ENCODE peak calls at places on chromosomes 12 and 14, in nine cellular contexts. One of them, this sample, is unnamed. For H3K4me1, the result is how much of the 10 kb centered on the place peaks cover.

GRCh38 chr14:90654831-90655276 is 161.4 kb downstream of the TTC7B start:
- DNase-seq in body of pancreas: no peak
- DNase-seq in CD8-positive, alpha-beta T cell: no peak
- DNase-seq in psoas muscle: no peak
- DNase-seq in stomach: no peak
- DNase-seq in A549: no peak
- DNase-seq in IMR-90: peak
- DNase-seq in OCI-LY7: no peak
- DNase-seq in sigmoid colon: no peak
- DNase-seq in this sample: no peak

GRCh38 chr14:64696355-64696844 is 7.8 kb upstream of the PLEKHG3 start:
- DNase-seq in body of pancreas: peak
- DNase-seq in CD8-positive, alpha-beta T cell: no peak
- DNase-seq in psoas muscle: no peak
- DNase-seq in stomach: no peak
- DNase-seq in A549: no peak
- DNase-seq in IMR-90: no peak
- DNase-seq in OCI-LY7: no peak
- DNase-seq in sigmoid colon: no peak
- DNase-seq in this sample: no peak

GRCh38 chr14:85601246-85601645 is 71.3 kb downstream of the FLRT2 start:
- DNase-seq in body of pancreas: no peak
- DNase-seq in CD8-positive, alpha-beta T cell: no peak
- DNase-seq in psoas muscle: no peak
- DNase-seq in stomach: no peak
- DNase-seq in A549: no peak
- DNase-seq in IMR-90: no peak
- DNase-seq in OCI-LY7: no peak
- DNase-seq in sigmoid colon: no peak
- DNase-seq in this sample: no peak

GRCh38 chr14:90518941-90519256 is 122.1 kb downstream of the CALM1 start:
- DNase-seq in body of pancreas: peak
- DNase-seq in CD8-positive, alpha-beta T cell: peak
- DNase-seq in psoas muscle: no peak
- DNase-seq in stomach: peak
- DNase-seq in A549: peak
- DNase-seq in IMR-90: peak
- DNase-seq in OCI-LY7: peak
- DNase-seq in sigmoid colon: no peak
- DNase-seq in this sample: no peak

GRCh38 chr12:111180830-111181726 is 187.8 kb downstream of the PHETA1 start:
- DNase-seq in body of pancreas: peak
- DNase-seq in CD8-positive, alpha-beta T cell: no peak
- DNase-seq in psoas muscle: peak
- DNase-seq in stomach: peak
- DNase-seq in A549: no peak
- DNase-seq in IMR-90: peak
- DNase-seq in OCI-LY7: no peak
- DNase-seq in sigmoid colon: peak
- DNase-seq in this sample: peak

GRCh38 chr14:60648934-60649814 is at the start of gene SIX1:
- DNase-seq in body of pancreas: peak
- DNase-seq in CD8-positive, alpha-beta T cell: no peak
- DNase-seq in psoas muscle: peak
- DNase-seq in stomach: peak
- DNase-seq in A549: peak
- DNase-seq in IMR-90: peak
- DNase-seq in OCI-LY7: no peak
- DNase-seq in sigmoid colon: no peak
- DNase-seq in this sample: no peak

GRCh38 chr14:71321556-71322315 is 414.5 kb downstream of the PCNX1 start:
- DNase-seq in body of pancreas: peak
- DNase-seq in CD8-positive, alpha-beta T cell: no peak
- DNase-seq in psoas muscle: no peak
- DNase-seq in stomach: no peak
- DNase-seq in A549: peak
- DNase-seq in IMR-90: peak
- DNase-seq in OCI-LY7: peak
- DNase-seq in sigmoid colon: no peak
- DNase-seq in this sample: no peak

GRCh38 chr14:52044791-52045522 is 23.9 kb downstream of the NID2 start:
- DNase-seq in body of pancreas: peak
- DNase-seq in CD8-positive, alpha-beta T cell: no peak
- DNase-seq in psoas muscle: no peak
- DNase-seq in stomach: no peak
- DNase-seq in A549: peak
- DNase-seq in IMR-90: peak
- DNase-seq in OCI-LY7: no peak
- DNase-seq in sigmoid colon: peak
- DNase-seq in this sample: no peak

GRCh38 chr14:76917158-76917596 is 91.0 kb downstream of the LRRC74A start:
- DNase-seq in body of pancreas: peak
- DNase-seq in CD8-positive, alpha-beta T cell: no peak
- DNase-seq in psoas muscle: peak
- DNase-seq in stomach: peak
- DNase-seq in A549: peak
- DNase-seq in IMR-90: peak
- DNase-seq in OCI-LY7: peak
- DNase-seq in sigmoid colon: peak
- DNase-seq in this sample: peak

GRCh38 chr12:51246254-51246853 is 7.7 kb downstream of the DAZAP2 start:
- DNase-seq in body of pancreas: peak
- DNase-seq in CD8-positive, alpha-beta T cell: peak
- DNase-seq in psoas muscle: no peak
- DNase-seq in stomach: no peak
- DNase-seq in A549: no peak
- DNase-seq in IMR-90: peak
- DNase-seq in OCI-LY7: peak
- DNase-seq in sigmoid colon: no peak
- DNase-seq in this sample: no peak

GRCh38 chr14:104263671-104264358 is 125.4 kb downstream of the KIF26A start:
- DNase-seq in body of pancreas: peak
- DNase-seq in CD8-positive, alpha-beta T cell: no peak
- DNase-seq in psoas muscle: no peak
- DNase-seq in stomach: peak
- DNase-seq in A549: no peak
- DNase-seq in IMR-90: no peak
- DNase-seq in OCI-LY7: no peak
- DNase-seq in sigmoid colon: no peak
- DNase-seq in this sample: no peak

GRCh38 chr14:24839617-24840203 is 205.7 kb upstream of the GZMB start:
- DNase-seq in body of pancreas: peak
- DNase-seq in CD8-positive, alpha-beta T cell: no peak
- DNase-seq in psoas muscle: no peak
- DNase-seq in stomach: no peak
- DNase-seq in A549: no peak
- DNase-seq in IMR-90: no peak
- DNase-seq in OCI-LY7: no peak
- DNase-seq in sigmoid colon: no peak
- DNase-seq in this sample: peak

GRCh38 chr14:103448097-103448496 is 62.9 kb downstream of the MARK3 start:
- DNase-seq in body of pancreas: no peak
- DNase-seq in CD8-positive, alpha-beta T cell: no peak
- DNase-seq in psoas muscle: no peak
- DNase-seq in stomach: no peak
- DNase-seq in A549: no peak
- DNase-seq in IMR-90: peak
- DNase-seq in OCI-LY7: no peak
- DNase-seq in sigmoid colon: no peak
- DNase-seq in this sample: no peak

GRCh38 chr12:106170285-106170684 is 31.5 kb upstream of the NUAK1 start:
- DNase-seq in body of pancreas: no peak
- DNase-seq in CD8-positive, alpha-beta T cell: no peak
- DNase-seq in psoas muscle: peak
- DNase-seq in stomach: no peak
- DNase-seq in A549: peak
- DNase-seq in IMR-90: peak
- DNase-seq in OCI-LY7: no peak
- DNase-seq in sigmoid colon: no peak
- DNase-seq in this sample: no peak

GRCh38 chr12:52217223-52217622 is 15.8 kb upstream of the KRT7 start:
- DNase-seq in body of pancreas: peak
- DNase-seq in CD8-positive, alpha-beta T cell: no peak
- DNase-seq in psoas muscle: no peak
- DNase-seq in stomach: peak
- DNase-seq in A549: peak
- DNase-seq in IMR-90: no peak
- DNase-seq in OCI-LY7: no peak
- DNase-seq in sigmoid colon: peak
- DNase-seq in this sample: peak

GRCh38 chr14:51859136-51859535 is 1.3 kb upstream of the GNG2 start:
- DNase-seq in body of pancreas: no peak
- DNase-seq in CD8-positive, alpha-beta T cell: no peak
- DNase-seq in psoas muscle: no peak
- DNase-seq in stomach: no peak
- DNase-seq in A549: no peak
- DNase-seq in IMR-90: peak
- DNase-seq in OCI-LY7: no peak
- DNase-seq in sigmoid colon: no peak
- DNase-seq in this sample: no peak

GRCh38 chr12:92338671-92339070 is 193.0 kb upstream of the BTG1 start:
- DNase-seq in body of pancreas: no peak
- DNase-seq in CD8-positive, alpha-beta T cell: no peak
- DNase-seq in psoas muscle: no peak
- DNase-seq in stomach: no peak
- DNase-seq in A549: no peak
- DNase-seq in IMR-90: no peak
- DNase-seq in OCI-LY7: no peak
- DNase-seq in sigmoid colon: no peak
- DNase-seq in this sample: no peak

GRCh38 chr12:119578112-119578511 is 15.5 kb upstream of the TMEM233 start:
- DNase-seq in body of pancreas: no peak
- DNase-seq in CD8-positive, alpha-beta T cell: no peak
- DNase-seq in psoas muscle: no peak
- DNase-seq in stomach: no peak
- DNase-seq in A549: no peak
- DNase-seq in IMR-90: no peak
- DNase-seq in OCI-LY7: no peak
- DNase-seq in sigmoid colon: no peak
- DNase-seq in this sample: no peak

GRCh38 chr12:28421374-28421773 is 231.1 kb downstream of the CCDC91 start:
- DNase-seq in body of pancreas: no peak
- DNase-seq in CD8-positive, alpha-beta T cell: no peak
- DNase-seq in psoas muscle: no peak
- DNase-seq in stomach: no peak
- DNase-seq in A549: no peak
- DNase-seq in IMR-90: no peak
- DNase-seq in OCI-LY7: no peak
- DNase-seq in sigmoid colon: no peak
- DNase-seq in this sample: no peak

GRCh38 chr14:82528011-82528410 is 994.4 kb upstream of the SEL1L start:
- DNase-seq in body of pancreas: no peak
- DNase-seq in CD8-positive, alpha-beta T cell: no peak
- DNase-seq in psoas muscle: no peak
- DNase-seq in stomach: no peak
- DNase-seq in A549: no peak
- DNase-seq in IMR-90: no peak
- DNase-seq in OCI-LY7: no peak
- DNase-seq in sigmoid colon: no peak
- DNase-seq in this sample: no peak

DNA sequence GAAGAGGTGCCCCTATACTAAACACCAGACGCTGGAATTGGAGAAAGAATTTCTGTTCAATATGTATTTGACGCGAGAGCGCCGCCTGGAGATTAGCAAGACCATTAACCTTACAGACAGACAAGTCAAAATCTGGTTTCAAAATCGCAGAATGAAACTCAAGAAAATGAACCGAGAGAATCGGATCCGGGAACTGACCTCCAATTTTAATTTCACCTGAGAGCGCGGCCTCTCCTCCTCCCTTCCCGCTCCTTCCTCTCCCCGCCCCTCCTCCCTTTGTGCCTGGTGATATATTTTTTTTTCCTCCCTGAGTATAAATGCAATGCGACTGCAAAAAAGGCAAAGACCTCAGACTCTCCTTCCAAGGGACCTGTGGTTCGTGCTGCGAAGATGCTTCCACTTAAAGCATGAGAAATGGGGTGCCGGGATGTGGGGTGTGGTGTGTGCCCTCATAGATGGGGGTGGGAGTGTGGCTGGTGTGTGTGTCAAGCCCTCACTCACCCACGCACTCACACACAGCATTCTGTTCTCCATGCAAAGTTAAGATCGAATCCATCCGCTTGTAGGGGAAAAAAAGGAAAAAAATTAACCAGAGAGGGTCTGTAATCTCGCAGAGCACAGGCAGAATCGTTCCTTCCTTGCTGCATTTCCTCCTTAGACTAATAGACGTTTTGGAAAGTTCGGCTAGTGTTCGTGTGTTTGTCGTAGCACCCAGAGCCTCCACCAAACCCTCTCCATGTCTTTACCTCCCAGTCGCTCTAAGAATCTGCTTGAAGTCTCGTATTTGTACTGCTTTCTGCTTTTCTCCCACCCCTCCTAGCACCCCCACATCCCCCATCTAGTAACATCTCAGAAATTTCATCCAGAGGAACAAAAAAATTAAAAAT is 4.5 kb downstream of the HOXC10 start:
- DNase-seq in body of pancreas: peak
- DNase-seq in CD8-positive, alpha-beta T cell: no peak
- DNase-seq in psoas muscle: no peak
- DNase-seq in stomach: no peak
- DNase-seq in A549: peak
- DNase-seq in IMR-90: peak
- DNase-seq in OCI-LY7: peak
- DNase-seq in sigmoid colon: no peak
- DNase-seq in this sample: no peak
- TF ChIP-seq CTCF in body of pancreas: peak
- TF ChIP-seq CTCF in CD8-positive, alpha-beta T cell: peak
- TF ChIP-seq CTCF in psoas muscle: peak
- TF ChIP-seq CTCF in stomach: no peak
- TF ChIP-seq CTCF in A549: peak
- TF ChIP-seq CTCF in IMR-90: peak
- TF ChIP-seq CTCF in OCI-LY7: peak
- TF ChIP-seq CTCF in sigmoid colon: no peak
- TF ChIP-seq CTCF in this sample: peak

GRCh38 chr12:89574736-89575208 is 48.9 kb upstream of the POC1B start:
- DNase-seq in body of pancreas: no peak
- DNase-seq in CD8-positive, alpha-beta T cell: no peak
- DNase-seq in psoas muscle: no peak
- DNase-seq in stomach: no peak
- DNase-seq in A549: peak
- DNase-seq in IMR-90: peak
- DNase-seq in OCI-LY7: peak
- DNase-seq in sigmoid colon: no peak
- DNase-seq in this sample: no peak
- H3K4me1 ChIP-seq in body of pancreas: under half
- H3K4me1 ChIP-seq in CD8-positive, alpha-beta T cell: under half
- H3K4me1 ChIP-seq in psoas muscle: under half
- H3K4me1 ChIP-seq in stomach: under half
- H3K4me1 ChIP-seq in A549: under half
- H3K4me1 ChIP-seq in IMR-90: under half
- H3K4me1 ChIP-seq in OCI-LY7: under half
- H3K4me1 ChIP-seq in sigmoid colon: under half
- H3K4me1 ChIP-seq in this sample: under half

GRCh38 chr12:120690083-120690450 is 3.1 kb downstream of the MLEC start:
- DNase-seq in body of pancreas: no peak
- DNase-seq in CD8-positive, alpha-beta T cell: no peak
- DNase-seq in psoas muscle: no peak
- DNase-seq in stomach: no peak
- DNase-seq in A549: no peak
- DNase-seq in IMR-90: no peak
- DNase-seq in OCI-LY7: no peak
- DNase-seq in sigmoid colon: no peak
- DNase-seq in this sample: no peak
- TF ChIP-seq CTCF in body of pancreas: no peak
- TF ChIP-seq CTCF in CD8-positive, alpha-beta T cell: no peak
- TF ChIP-seq CTCF in psoas muscle: no peak
- TF ChIP-seq CTCF in stomach: no peak
- TF ChIP-seq CTCF in A549: no peak
- TF ChIP-seq CTCF in IMR-90: no peak
- TF ChIP-seq CTCF in OCI-LY7: no peak
- TF ChIP-seq CTCF in sigmoid colon: no peak
- TF ChIP-seq CTCF in this sample: no peak

GRCh38 chr14:80809663-80810062 is 131.9 kb downstream of the CEP128 start:
- DNase-seq in body of pancreas: no peak
- DNase-seq in CD8-positive, alpha-beta T cell: no peak
- DNase-seq in psoas muscle: no peak
- DNase-seq in stomach: no peak
- DNase-seq in A549: no peak
- DNase-seq in IMR-90: no peak
- DNase-seq in OCI-LY7: no peak
- DNase-seq in sigmoid colon: no peak
- DNase-seq in this sample: no peak
- H3K4me1 ChIP-seq in body of pancreas: under half
- H3K4me1 ChIP-seq in CD8-positive, alpha-beta T cell: under half
- H3K4me1 ChIP-seq in psoas muscle: under half
- H3K4me1 ChIP-seq in stomach: under half
- H3K4me1 ChIP-seq in A549: under half
- H3K4me1 ChIP-seq in IMR-90: under half
- H3K4me1 ChIP-seq in OCI-LY7: under half
- H3K4me1 ChIP-seq in sigmoid colon: under half
- H3K4me1 ChIP-seq in this sample: under half